ENCODE peak calls at places on chromosomes 6 and 20, in six cellular contexts. D is EH; X is left cardiac atrium; W is CD4-positive, alpha-beta memory T cell; M is IMR-90; V is NCI-H1436. K is an unnamed sample.
A peak's percentile ranks its signal among the peaks of the same experiment; 100 is the strongest.

GRCh38 chr6:54084234-54084633 is 27.0 kb upstream of the MLIP start:
- DNase-seq in D (no peak), X (no peak), W (no peak), M (no peak), V (no peak), K (no peak)

GRCh38 chr20:37275125-37275524 is 13.5 kb upstream of the GHRH start:
- DNase-seq in D (no peak), X (no peak), W (no peak), M (no peak), V (no peak), K (no peak)

GRCh38 chr20:20017852-20018245 is 687 bp downstream of the NAA20 start:
- DNase-seq in D (no peak), X (no peak), W (peak; percentile 10), M (no peak), V (no peak), K (no peak)

GRCh38 chr20:62967628-62968351 is 15.3 kb downstream of the SLC17A9 start:
- DNase-seq in D (no peak), X (no peak), W (no peak), M (no peak), V (no peak), K (no peak)

GRCh38 chr6:118187568-118188164 is 280.6 kb downstream of the SLC35F1 start:
- DNase-seq in D (peak; percentile 11), X (peak; percentile 22), W (no peak), M (no peak), V (no peak), K (no peak)

GRCh38 chr20:58406422-58407001 is 17.5 kb downstream of the VAPB start:
- DNase-seq in D (peak; percentile 29), X (no peak), W (no peak), M (peak; percentile 22), V (no peak), K (no peak)

GRCh38 chr6:136967874-136968752 is 46.0 kb downstream of the SLC35D3 start:
- DNase-seq in D (peak; percentile 68), X (peak; percentile 66), W (peak; percentile 48), M (peak; percentile 58), V (peak; percentile 39), K (peak; percentile 77)

GRCh38 chr6:41469951-41470340 is 76.2 kb upstream of the FOXP4 start:
- DNase-seq in D (peak; percentile 44), X (no peak), W (no peak), M (no peak), V (no peak), K (no peak)

GRCh38 chr6:136103763-136104311 is 146.3 kb downstream of the MTFR2 start:
- DNase-seq in D (peak; percentile 32), X (peak; percentile 46), W (no peak), M (no peak), V (no peak), K (no peak)

GRCh38 chr6:167733740-167734661 is 92.7 kb upstream of the AFDN start:
- DNase-seq in D (no peak), X (no peak), W (no peak), M (no peak), V (peak; percentile 16), K (no peak)

GRCh38 chr6:169955796-169956493 is 204.5 kb downstream of the ERMARD start:
- DNase-seq in D (no peak), X (no peak), W (no peak), M (no peak), V (no peak), K (no peak)

GRCh38 chr6:44649365-44650025 is 262.0 kb downstream of the CDC5L start:
- DNase-seq in D (peak; percentile 65), X (no peak), W (no peak), M (peak; percentile 61), V (no peak), K (no peak)

GRCh38 chr6:147382945-147383554 is 125.4 kb upstream of the SAMD5 start:
- DNase-seq in D (peak; percentile 66), X (no peak), W (no peak), M (peak; percentile 41), V (no peak), K (no peak)

GRCh38 chr6:130937942-130938604 is 110.9 kb downstream of the SMLR1 start:
- DNase-seq in D (peak; percentile 61), X (no peak), W (no peak), M (peak; percentile 67), V (no peak), K (no peak)

GRCh38 chr20:2709205-2709981 is 16.8 kb downstream of the EBF4 start:
- DNase-seq in D (no peak), X (no peak), W (no peak), M (no peak), V (no peak), K (no peak)

GRCh38 chr20:50321797-50322480 is 131.3 kb downstream of the CEBPB start:
- DNase-seq in D (peak; percentile 69), X (no peak), W (no peak), M (peak; percentile 72), V (no peak), K (no peak)

GRCh38 chr6:44489912-44490604 is 102.6 kb downstream of the CDC5L start:
- DNase-seq in D (peak; percentile 98), X (peak; percentile 41), W (no peak), M (peak; percentile 99), V (no peak), K (no peak)